ENCODE peak calls at places on chromosomes 7 and 10, in eight cellular contexts. K is stomach; J is HEK293T; X is esophagus muscularis mucosa; C is COR-L47; F is activated CD4-positive, alpha-beta T cell treated with anti-CD3 and anti-CD28 coated beads for 48 hours; E is AG04449; W is SK-N-SH. M is an unnamed sample.

GRCh38 chr7:50648570-50649169 is 83.5 kb upstream of the DDC start:
- DNase-seq in W (no peak), K (peak), X (no peak), F (no peak), E (no peak), J (no peak), C (no peak), M (peak)

GRCh38 chr10:6053816-6054581 is 8.2 kb downstream of the IL2RA start:
- DNase-seq in X (peak), C (no peak), E (no peak), K (peak), J (no peak), F (no peak), W (no peak), M (peak)

GRCh38 chr10:8752146-8752843 is 697.8 kb downstream of the GATA3 start:
- DNase-seq in C (no peak), X (no peak), E (no peak), F (no peak), J (no peak), W (no peak), K (no peak), M (no peak)

GRCh38 chr10:88091490-88092061 is 228.2 kb downstream of the PTEN start:
- DNase-seq in W (no peak), J (no peak), X (no peak), E (no peak), F (peak), C (no peak), K (peak), M (no peak)

GRCh38 chr10:75263806-75264205 is 28.0 kb upstream of the COMTD1 start:
- DNase-seq in K (peak), X (no peak), F (no peak), E (no peak), C (no peak), W (no peak), J (no peak), M (no peak)

GRCh38 chr10:3774018-3774813 is 10.8 kb downstream of the KLF6 start:
- DNase-seq in E (no peak), K (no peak), W (no peak), F (no peak), C (no peak), J (no peak), X (no peak), M (peak)

GRCh38 chr10:122323941-122324675 is 50.4 kb upstream of the PLEKHA1 start:
- DNase-seq in K (no peak), E (no peak), X (peak), W (no peak), C (no peak), F (no peak), J (no peak), M (no peak)

GRCh38 chr7:154372106-154372505 is 319.9 kb downstream of the DPP6 start:
- DNase-seq in F (no peak), C (no peak), K (no peak), W (peak), J (no peak), E (no peak), X (no peak), M (no peak)

GRCh38 chr10:124053971-124054370 is 39.4 kb downstream of the CHST15 start:
- DNase-seq in C (no peak), J (no peak), W (no peak), X (no peak), E (no peak), F (no peak), K (no peak), M (no peak)